ENCODE peak calls at places on chromosomes 7 and 10, in six cellular contexts. One of them, this sample, is unnamed. For H3K9me3, the result is how much of the 10 kb centered on the place peaks cover.

GRCh38 chr7:132386249-132386681 is 190.0 kb downstream of the PLXNA4 start:
- DNase-seq in AG04450: no peak
- DNase-seq in mucosa of descending colon: peak
- DNase-seq in upper lobe of right lung: no peak
- DNase-seq in cardiac muscle cell: peak
- DNase-seq in breast epithelium: no peak
- DNase-seq in this sample: no peak

GRCh38 chr7:44650772-44651171 is 44.3 kb downstream of the OGDH start:
- DNase-seq in AG04450: no peak
- DNase-seq in mucosa of descending colon: no peak
- DNase-seq in upper lobe of right lung: no peak
- DNase-seq in cardiac muscle cell: no peak
- DNase-seq in breast epithelium: no peak
- DNase-seq in this sample: no peak

GRCh38 chr7:140512317-140513000 is 33.2 kb upstream of the MKRN1 start:
- DNase-seq in AG04450: no peak
- DNase-seq in mucosa of descending colon: peak
- DNase-seq in upper lobe of right lung: peak
- DNase-seq in cardiac muscle cell: peak
- DNase-seq in breast epithelium: peak
- DNase-seq in this sample: no peak

GRCh38 chr7:111560773-111561658 is 1.3 kb downstream of the IMMP2L start:
- DNase-seq in AG04450: no peak
- DNase-seq in mucosa of descending colon: no peak
- DNase-seq in upper lobe of right lung: no peak
- DNase-seq in cardiac muscle cell: peak
- DNase-seq in breast epithelium: no peak
- DNase-seq in this sample: no peak

GRCh38 chr7:82319674-82320118 is 123.9 kb downstream of the CACNA2D1 start:
- DNase-seq in AG04450: peak
- DNase-seq in mucosa of descending colon: peak
- DNase-seq in upper lobe of right lung: peak
- DNase-seq in cardiac muscle cell: peak
- DNase-seq in breast epithelium: no peak
- DNase-seq in this sample: no peak

GRCh38 chr10:71964669-71965515 is 697 bp downstream of the CHST3 start:
- DNase-seq in AG04450: no peak
- DNase-seq in mucosa of descending colon: peak
- DNase-seq in upper lobe of right lung: no peak
- DNase-seq in cardiac muscle cell: peak
- DNase-seq in breast epithelium: no peak
- DNase-seq in this sample: no peak

GRCh38 chr10:100186253-100186780 is 488 bp upstream of the ERLIN1 start:
- DNase-seq in AG04450: no peak
- DNase-seq in mucosa of descending colon: peak
- DNase-seq in upper lobe of right lung: peak
- DNase-seq in cardiac muscle cell: peak
- DNase-seq in breast epithelium: no peak
- DNase-seq in this sample: no peak

GRCh38 chr10:43998021-43998809 is 349.5 kb upstream of the ZNF32 start:
- DNase-seq in AG04450: no peak
- DNase-seq in mucosa of descending colon: no peak
- DNase-seq in upper lobe of right lung: no peak
- DNase-seq in cardiac muscle cell: peak
- DNase-seq in breast epithelium: no peak
- DNase-seq in this sample: no peak

GRCh38 chr7:3103614-3104399 is 60.1 kb upstream of the CARD11 start:
- DNase-seq in AG04450: no peak
- DNase-seq in mucosa of descending colon: no peak
- DNase-seq in upper lobe of right lung: no peak
- DNase-seq in cardiac muscle cell: no peak
- DNase-seq in breast epithelium: peak
- DNase-seq in this sample: no peak

GRCh38 chr10:91549296-91549695 is 83.6 kb downstream of the PPP1R3C start:
- DNase-seq in AG04450: no peak
- DNase-seq in mucosa of descending colon: no peak
- DNase-seq in upper lobe of right lung: no peak
- DNase-seq in cardiac muscle cell: no peak
- DNase-seq in breast epithelium: no peak
- DNase-seq in this sample: no peak

GRCh38 chr10:124675261-124675660 is 68.9 kb downstream of the FAM53B start:
- DNase-seq in AG04450: no peak
- DNase-seq in mucosa of descending colon: no peak
- DNase-seq in upper lobe of right lung: no peak
- DNase-seq in cardiac muscle cell: no peak
- DNase-seq in breast epithelium: no peak
- DNase-seq in this sample: no peak

GRCh38 chr7:51369746-51370145 is 53.1 kb upstream of the COBL start:
- DNase-seq in AG04450: no peak
- DNase-seq in mucosa of descending colon: no peak
- DNase-seq in upper lobe of right lung: no peak
- DNase-seq in cardiac muscle cell: peak
- DNase-seq in breast epithelium: no peak
- DNase-seq in this sample: no peak

GRCh38 chr7:1811850-1812692 is 142.0 kb downstream of the ELFN1 start:
- DNase-seq in AG04450: no peak
- DNase-seq in mucosa of descending colon: no peak
- DNase-seq in upper lobe of right lung: peak
- DNase-seq in cardiac muscle cell: peak
- DNase-seq in breast epithelium: no peak
- DNase-seq in this sample: no peak

GRCh38 chr10:126671402-126671975 is 996 bp upstream of the C10orf90 start:
- DNase-seq in AG04450: no peak
- DNase-seq in mucosa of descending colon: no peak
- DNase-seq in upper lobe of right lung: no peak
- DNase-seq in cardiac muscle cell: no peak
- DNase-seq in breast epithelium: no peak
- DNase-seq in this sample: no peak

GRCh38 chr7:2915023-2915422 is 70.9 kb upstream of the GNA12 start:
- DNase-seq in AG04450: no peak
- DNase-seq in mucosa of descending colon: no peak
- DNase-seq in upper lobe of right lung: no peak
- DNase-seq in cardiac muscle cell: no peak
- DNase-seq in breast epithelium: no peak
- DNase-seq in this sample: no peak

DNA sequence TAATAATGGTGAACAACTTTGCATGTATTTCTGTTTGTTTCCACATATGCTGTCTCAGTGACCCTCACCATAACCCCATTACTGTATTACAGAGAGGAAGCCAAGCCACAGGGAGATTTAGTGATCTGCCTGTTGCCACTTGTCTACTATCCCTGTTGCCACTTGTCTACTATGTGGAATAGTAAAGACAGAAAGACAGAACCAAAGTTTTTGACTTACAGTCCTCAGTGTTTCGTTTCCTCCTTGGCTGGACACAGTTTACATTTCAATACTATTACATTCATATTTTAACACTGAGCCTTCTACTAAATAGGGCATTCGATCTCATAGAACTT is 121.0 kb downstream of the AKR1D1 start:
- DNase-seq in AG04450: no peak
- DNase-seq in mucosa of descending colon: no peak
- DNase-seq in upper lobe of right lung: no peak
- DNase-seq in cardiac muscle cell: no peak
- DNase-seq in breast epithelium: no peak
- DNase-seq in this sample: no peak
- H3K9me3 ChIP-seq in AG04450: under half
- H3K9me3 ChIP-seq in mucosa of descending colon: under half
- H3K9me3 ChIP-seq in upper lobe of right lung: under half
- H3K9me3 ChIP-seq in cardiac muscle cell: under half
- H3K9me3 ChIP-seq in breast epithelium: under half
- H3K9me3 ChIP-seq in this sample: under half

GRCh38 chr10:118966131-118967125 is 63.1 kb upstream of the NANOS1 start:
- DNase-seq in AG04450: no peak
- DNase-seq in mucosa of descending colon: no peak
- DNase-seq in upper lobe of right lung: no peak
- DNase-seq in cardiac muscle cell: no peak
- DNase-seq in breast epithelium: no peak
- DNase-seq in this sample: no peak

GRCh38 chr10:118968071-118968470 is 61.4 kb upstream of the NANOS1 start:
- DNase-seq in AG04450: no peak
- DNase-seq in mucosa of descending colon: no peak
- DNase-seq in upper lobe of right lung: no peak
- DNase-seq in cardiac muscle cell: no peak
- DNase-seq in breast epithelium: no peak
- DNase-seq in this sample: no peak

GRCh38 chr10:118968482-118968881 is 61.0 kb upstream of the NANOS1 start:
- DNase-seq in AG04450: no peak
- DNase-seq in mucosa of descending colon: no peak
- DNase-seq in upper lobe of right lung: no peak
- DNase-seq in cardiac muscle cell: no peak
- DNase-seq in breast epithelium: no peak
- DNase-seq in this sample: no peak

GRCh38 chr10:118965636-118966035 is 63.9 kb upstream of the NANOS1 start:
- DNase-seq in AG04450: no peak
- DNase-seq in mucosa of descending colon: no peak
- DNase-seq in upper lobe of right lung: no peak
- DNase-seq in cardiac muscle cell: no peak
- DNase-seq in breast epithelium: no peak
- DNase-seq in this sample: no peak

GRCh38 chr10:118967160-118967559 is 62.4 kb upstream of the NANOS1 start:
- DNase-seq in AG04450: no peak
- DNase-seq in mucosa of descending colon: no peak
- DNase-seq in upper lobe of right lung: no peak
- DNase-seq in cardiac muscle cell: no peak
- DNase-seq in breast epithelium: no peak
- DNase-seq in this sample: no peak
- H3K9me3 ChIP-seq in AG04450: under half
- H3K9me3 ChIP-seq in mucosa of descending colon: under half
- H3K9me3 ChIP-seq in upper lobe of right lung: under half
- H3K9me3 ChIP-seq in cardiac muscle cell: under half
- H3K9me3 ChIP-seq in breast epithelium: under half
- H3K9me3 ChIP-seq in this sample: under half

GRCh38 chr7:157719008-157719682 is 382.3 kb downstream of the DNAJB6 start:
- DNase-seq in AG04450: no peak
- DNase-seq in mucosa of descending colon: no peak
- DNase-seq in upper lobe of right lung: no peak
- DNase-seq in cardiac muscle cell: no peak
- DNase-seq in breast epithelium: no peak
- DNase-seq in this sample: no peak
- H3K9me3 ChIP-seq in AG04450: half or more
- H3K9me3 ChIP-seq in mucosa of descending colon: under half
- H3K9me3 ChIP-seq in upper lobe of right lung: under half
- H3K9me3 ChIP-seq in cardiac muscle cell: under half
- H3K9me3 ChIP-seq in breast epithelium: under half
- H3K9me3 ChIP-seq in this sample: under half

GRCh38 chr7:64463636-64464375 is 99.1 kb downstream of the ZNF680 start:
- DNase-seq in AG04450: no peak
- DNase-seq in mucosa of descending colon: peak
- DNase-seq in upper lobe of right lung: no peak
- DNase-seq in cardiac muscle cell: no peak
- DNase-seq in breast epithelium: peak
- DNase-seq in this sample: no peak
- H3K9me3 ChIP-seq in AG04450: under half
- H3K9me3 ChIP-seq in mucosa of descending colon: under half
- H3K9me3 ChIP-seq in upper lobe of right lung: under half
- H3K9me3 ChIP-seq in cardiac muscle cell: under half
- H3K9me3 ChIP-seq in breast epithelium: under half
- H3K9me3 ChIP-seq in this sample: under half

GRCh38 chr10:37794305-37794976 is 63.0 kb downstream of the ZNF248 start:
- DNase-seq in AG04450: no peak
- DNase-seq in mucosa of descending colon: no peak
- DNase-seq in upper lobe of right lung: no peak
- DNase-seq in cardiac muscle cell: no peak
- DNase-seq in breast epithelium: no peak
- DNase-seq in this sample: no peak
- H3K9me3 ChIP-seq in AG04450: under half
- H3K9me3 ChIP-seq in mucosa of descending colon: under half
- H3K9me3 ChIP-seq in upper lobe of right lung: under half
- H3K9me3 ChIP-seq in cardiac muscle cell: under half
- H3K9me3 ChIP-seq in breast epithelium: under half
- H3K9me3 ChIP-seq in this sample: under half

GRCh38 chr10:130283234-130283574 is 147.0 kb downstream of the GLRX3 start:
- DNase-seq in AG04450: no peak
- DNase-seq in mucosa of descending colon: no peak
- DNase-seq in upper lobe of right lung: no peak
- DNase-seq in cardiac muscle cell: no peak
- DNase-seq in breast epithelium: no peak
- DNase-seq in this sample: no peak
- H3K9me3 ChIP-seq in AG04450: half or more
- H3K9me3 ChIP-seq in mucosa of descending colon: half or more
- H3K9me3 ChIP-seq in upper lobe of right lung: half or more
- H3K9me3 ChIP-seq in cardiac muscle cell: under half
- H3K9me3 ChIP-seq in breast epithelium: half or more
- H3K9me3 ChIP-seq in this sample: under half

GRCh38 chr7:152347888-152348287 is 87.9 kb downstream of the KMT2C start:
- DNase-seq in AG04450: no peak
- DNase-seq in mucosa of descending colon: no peak
- DNase-seq in upper lobe of right lung: no peak
- DNase-seq in cardiac muscle cell: no peak
- DNase-seq in breast epithelium: no peak
- DNase-seq in this sample: no peak
- H3K9me3 ChIP-seq in AG04450: under half
- H3K9me3 ChIP-seq in mucosa of descending colon: under half
- H3K9me3 ChIP-seq in upper lobe of right lung: under half
- H3K9me3 ChIP-seq in cardiac muscle cell: under half
- H3K9me3 ChIP-seq in breast epithelium: under half
- H3K9me3 ChIP-seq in this sample: under half